ENCODE peak calls at places on chromosome 12, in four cellular contexts. P is GM12891, F is Peyer's patch, O is gastrocnemius medialis. N is an unnamed sample.

GRCh38 chr12:47752552-47752951 is 6.1 kb downstream of the RAPGEF3 start:
- DNase-seq in F (no peak), P (no peak), O (no peak), N (no peak)

GRCh38 chr12:10098762-10099161 is at the start of gene CLEC1A:
- DNase-seq in F (no peak), O (no peak), P (no peak), N (no peak)

GRCh38 chr12:27300251-27300650 is 32.4 kb upstream of the BMAL2 start:
- DNase-seq in F (no peak), O (no peak), P (no peak), N (no peak)

GRCh38 chr12:96237465-96238077 is 43.4 kb downstream of the ELK3 start:
- DNase-seq in P (no peak), F (peak), O (peak), N (peak)

GRCh38 chr12:121803861-121804416 is at the start of gene SETD1B:
- DNase-seq in O (peak), P (no peak), F (peak), N (peak)

GRCh38 chr12:121966959-121967358 is 48.6 kb downstream of the CFAP251 start:
- DNase-seq in P (no peak), F (no peak), O (no peak), N (no peak)

GRCh38 chr12:99810718-99811593 is 163.4 kb downstream of the GARIN6 start:
- DNase-seq in O (no peak), P (no peak), F (no peak), N (peak)

GRCh38 chr12:124916370-124917134 is 2.1 kb upstream of the UBC start:
- DNase-seq in F (peak), P (no peak), O (peak), N (no peak)

GRCh38 chr12:47850153-47851084 is 30.7 kb upstream of the HDAC7 start:
- DNase-seq in O (no peak), F (no peak), P (no peak), N (peak)

GRCh38 chr12:6112004-6112403 is 12.5 kb downstream of the VWF start:
- DNase-seq in O (no peak), P (no peak), F (peak), N (no peak)

GRCh38 chr12:131164096-131164872 is 210.6 kb downstream of the ADGRD1 start:
- DNase-seq in F (no peak), P (no peak), O (no peak), N (no peak)

GRCh38 chr12:54521291-54522062 is 23.9 kb downstream of the NCKAP1L start:
- DNase-seq in O (no peak), F (no peak), P (no peak), N (no peak)

GRCh38 chr12:49693931-49694439 is 13.2 kb downstream of the FMNL3 start:
- DNase-seq in P (no peak), O (no peak), F (no peak), N (no peak)

GRCh38 chr12:3325736-3326135 is 165.3 kb upstream of the PRMT8 start:
- DNase-seq in P (no peak), O (no peak), F (no peak), N (no peak)

GRCh38 chr12:85963322-85963721 is 89.2 kb downstream of the NTS start:
- DNase-seq in F (no peak), O (no peak), P (no peak), N (no peak)

GRCh38 chr12:92860521-92860920 is 68.6 kb downstream of the EEA1 start:
- DNase-seq in O (no peak), P (no peak), F (no peak), N (no peak)
- TF ChIP-seq POLR2A in O (no peak), P (no peak), F (no peak), N (no peak)

GRCh38 chr12:117098071-117098360 is 1.2 kb downstream of the TESC start:
- DNase-seq in P (no peak), F (no peak), O (no peak), N (no peak)

GRCh38 chr12:117097159-117097558 is 2.1 kb downstream of the TESC start:
- DNase-seq in O (no peak), P (no peak), F (no peak), N (no peak)

GRCh38 chr12:117096643-117097042 is 2.6 kb downstream of the TESC start:
- DNase-seq in P (no peak), O (no peak), F (no peak), N (no peak)

GRCh38 chr12:117100251-117100650 is 1.0 kb upstream of the TESC start:
- DNase-seq in P (no peak), O (no peak), F (no peak), N (peak)

GRCh38 chr12:117098361-117099217 is 627 bp downstream of the TESC start:
- DNase-seq in F (peak), P (peak), O (no peak), N (peak)
- TF ChIP-seq POLR2A in F (no peak), P (no peak), O (no peak), N (no peak)

DNA sequence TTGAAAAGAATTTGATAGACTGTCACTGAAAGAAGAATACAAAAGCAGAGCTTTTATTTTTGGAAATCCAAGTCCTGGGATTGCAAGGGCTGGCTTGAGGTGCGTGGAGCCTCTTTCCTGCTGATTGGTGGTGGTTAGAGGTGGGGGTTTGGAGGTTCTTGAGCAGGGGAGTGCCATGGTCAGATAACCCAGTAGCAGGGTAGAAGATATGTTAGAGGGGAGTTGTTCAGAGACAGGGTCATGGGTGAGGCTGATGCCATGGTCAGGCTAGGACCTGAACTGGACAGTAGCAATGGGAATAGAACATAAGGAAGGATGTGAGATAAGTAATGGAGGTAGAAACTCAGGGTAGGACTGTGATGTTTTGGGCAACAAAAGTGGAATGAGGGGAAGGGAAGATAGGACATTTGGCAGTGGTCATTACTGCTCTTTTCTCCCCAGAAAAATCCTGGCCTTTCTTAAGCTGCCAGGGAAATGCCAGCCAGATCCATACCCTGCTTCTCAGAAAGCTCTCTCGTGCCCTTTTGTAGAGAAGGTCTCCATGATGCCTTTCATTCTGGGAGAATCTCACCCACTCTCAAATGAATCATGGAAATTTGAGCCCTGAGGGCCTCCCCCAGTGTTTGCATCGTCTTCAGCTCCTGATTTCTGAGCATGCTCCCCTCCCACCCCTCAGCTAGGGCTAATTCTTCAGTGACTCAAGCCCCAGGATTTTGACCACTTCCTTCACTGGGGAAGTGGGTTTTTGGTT is 9.5 kb downstream of the EMP1 start:
- DNase-seq in F (no peak), P (no peak), O (no peak), N (no peak)
- TF ChIP-seq POLR2A in F (no peak), P (no peak), O (no peak), N (no peak)

GRCh38 chr12:68364893-68365725 is 32.9 kb upstream of the MDM1 start:
- DNase-seq in O (peak), F (peak), P (peak), N (peak)
- TF ChIP-seq POLR2A in O (no peak), F (peak), P (no peak), N (peak)

DNA sequence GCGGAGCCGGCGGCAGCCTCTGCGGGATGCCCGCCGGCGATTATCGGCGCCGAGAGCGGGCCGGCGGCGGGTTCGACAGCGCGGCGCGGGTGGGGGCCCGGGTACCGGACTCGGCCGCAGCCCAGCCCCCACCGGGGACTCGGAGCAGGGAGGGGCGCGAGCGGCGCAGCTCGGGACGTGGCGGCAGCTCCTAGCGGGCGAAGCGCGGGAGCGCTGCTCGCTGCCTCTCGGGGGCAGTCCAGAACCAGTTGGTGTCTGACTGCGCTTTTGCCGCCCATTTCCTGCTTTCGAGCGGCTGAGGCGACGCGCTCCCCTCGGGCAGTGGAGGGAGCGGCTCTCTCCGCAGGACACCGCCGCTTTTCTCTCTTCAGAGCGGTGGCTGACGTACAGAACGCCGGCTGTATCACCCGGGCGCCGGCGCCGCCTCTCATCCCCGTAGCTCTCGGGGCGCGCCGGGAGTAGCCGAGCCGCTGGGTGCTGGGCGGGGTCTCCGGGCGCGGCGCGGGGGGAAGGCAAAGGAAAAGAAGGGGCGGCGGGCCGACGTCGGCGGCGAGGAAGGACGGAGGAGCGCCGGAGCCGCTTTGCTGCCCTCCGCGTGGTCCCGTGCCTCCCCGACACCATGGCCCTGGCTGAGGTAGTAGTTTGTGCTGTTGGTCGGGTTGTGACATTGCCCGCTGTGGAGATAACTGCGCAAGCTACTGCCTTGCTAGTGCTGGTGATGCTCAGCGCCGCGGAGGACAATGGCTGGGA is 136.6 kb downstream of the MON2 start:
- DNase-seq in F (peak), O (peak), P (peak), N (peak)
- TF ChIP-seq POLR2A in F (peak), O (peak), P (peak), N (peak)

GRCh38 chr12:13209279-13210021 is 12.9 kb downstream of the EMP1 start:
- DNase-seq in F (no peak), P (no peak), O (no peak), N (no peak)

GRCh38 chr12:13211859-13212664 is 15.5 kb downstream of the EMP1 start:
- DNase-seq in O (no peak), F (peak), P (no peak), N (peak)

GRCh38 chr12:13210022-13210539 is 13.6 kb downstream of the EMP1 start:
- DNase-seq in F (no peak), P (no peak), O (no peak), N (no peak)

GRCh38 chr12:13211191-13211858 is 14.8 kb downstream of the EMP1 start:
- DNase-seq in F (no peak), O (no peak), P (no peak), N (no peak)

DNA sequence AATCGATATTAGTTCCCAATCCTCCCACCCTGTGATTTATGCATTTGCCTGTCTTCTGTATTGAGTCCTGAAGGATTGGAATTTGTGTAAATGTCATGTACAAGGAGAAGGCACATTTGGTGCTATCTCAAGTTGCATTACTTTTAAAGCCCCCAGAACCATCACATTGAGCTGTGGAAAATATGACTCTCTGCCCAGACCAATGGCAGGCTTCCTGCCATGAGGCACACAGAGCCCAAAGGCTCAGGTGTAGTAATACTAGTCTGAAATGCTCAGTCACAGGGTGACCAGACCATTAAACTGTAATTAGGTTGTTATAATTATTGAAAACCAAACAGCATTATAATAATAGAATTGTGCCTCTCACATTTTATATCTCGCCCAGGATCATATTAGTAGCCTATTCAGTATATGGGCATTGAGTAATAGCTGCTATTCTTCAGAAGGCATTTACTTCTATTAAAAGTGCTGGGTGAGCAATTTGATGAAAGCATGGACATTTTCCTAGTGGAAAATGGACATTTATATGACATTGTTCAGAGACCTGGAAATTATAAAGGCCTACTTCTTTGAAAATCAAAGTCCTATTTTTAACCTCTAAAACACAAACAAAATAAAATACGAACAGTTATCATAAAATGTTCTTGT is 14.1 kb downstream of the EMP1 start:
- DNase-seq in F (no peak), P (no peak), O (no peak), N (no peak)
- TF ChIP-seq POLR2A in F (no peak), P (no peak), O (no peak), N (no peak)

GRCh38 chr12:132761032-132761910 is at the start of gene ANKLE2:
- DNase-seq in F (peak), O (peak), P (peak), N (peak)
- TF ChIP-seq POLR2A in F (no peak), O (peak), P (no peak), N (peak)

N was measured in erythroblast.